ENCODE peak calls at places on chromosome X, in five cellular contexts. G, X, J, H and C are unnamed samples.

GRCh38 chrX:42247241-42247640 is 323.9 kb upstream of the CASK start:
- DNase-seq in G (no peak), X (peak), J (no peak), H (no peak), C (no peak)

GRCh38 chrX:54920610-54921426 is at the start of gene TRO:
- DNase-seq in G (peak), X (no peak), J (no peak), H (no peak), C (no peak)

GRCh38 chrX:100264200-100264599 is 145.9 kb downstream of the PCDH19 start:
- DNase-seq in G (no peak), X (peak), J (no peak), H (no peak), C (no peak)

GRCh38 chrX:131046596-131046995 is 11.6 kb upstream of the ARHGAP36 start:
- DNase-seq in G (no peak), X (no peak), J (no peak), H (no peak), C (no peak)

GRCh38 chrX:6735235-6735634 is 200.3 kb upstream of the VCX3A start:
- DNase-seq in G (no peak), X (no peak), J (no peak), H (no peak), C (no peak)

GRCh38 chrX:139875831-139876230 is 57.0 kb downstream of the ATP11C start:
- DNase-seq in G (no peak), X (no peak), J (no peak), H (no peak), C (no peak)

GRCh38 chrX:69102805-69103204 is 62.4 kb downstream of the PJA1 start:
- DNase-seq in G (no peak), X (no peak), J (no peak), H (no peak), C (peak)

GRCh38 chrX:155027509-155028066 is 944 bp downstream of the FUNDC2 start:
- DNase-seq in G (no peak), X (peak), J (no peak), H (no peak), C (no peak)